ENCODE peak calls at places on chromosomes 13 and 19, in nine cellular contexts. C is NAMALWA; M is ecto neural progenitor cell; L is anterior cingulate cortex; N is amygdala; K is RPMI8226; T is cardiac septum; U is stimulated activated CD4-positive, alpha-beta T cell treated with anti-CD3 and anti-CD28 coated beads, Interleukin-12 subunit alpha, Interleukin-12 subunit beta, amount 100 ng/mL, for 48 hours; J is NCI-H82. A is an unnamed sample.

GRCh38 chr19:10634430-10634829 is 9.1 kb downstream of the SLC44A2 start:
- DNase-seq in U (no peak), M (no peak), L (no peak), T (no peak), C (no peak), J (no peak), N (no peak), K (no peak), A (no peak)

GRCh38 chr19:13959962-13960862 is 7.9 kb downstream of the DCAF15 start:
- DNase-seq in M (no peak), K (no peak), N (no peak), U (no peak), L (no peak), C (no peak), T (no peak), J (peak), A (no peak)

GRCh38 chr13:95516492-95516891 is 36.0 kb upstream of the CLDN10 start:
- DNase-seq in T (no peak), L (no peak), K (no peak), N (no peak), C (no peak), M (no peak), U (no peak), J (no peak), A (no peak)

GRCh38 chr19:6697291-6697690 is 23.2 kb downstream of the C3 start:
- DNase-seq in T (no peak), L (no peak), C (no peak), M (no peak), J (no peak), N (no peak), K (peak), U (no peak), A (no peak)

GRCh38 chr13:33931397-33931987 is 113.5 kb downstream of the RFC3 start:
- DNase-seq in U (peak), N (no peak), L (peak), C (peak), M (no peak), J (peak), T (no peak), K (peak), A (no peak)

GRCh38 chr13:28470286-28470685 is 24.6 kb downstream of the FLT1 start:
- DNase-seq in U (no peak), J (no peak), N (no peak), M (no peak), K (no peak), L (no peak), T (no peak), C (no peak), A (no peak)

GRCh38 chr19:46288896-46289588 is 7.8 kb upstream of the HIF3A start:
- DNase-seq in K (no peak), C (no peak), L (no peak), U (no peak), N (no peak), J (peak), M (no peak), T (no peak), A (no peak)

GRCh38 chr19:43028866-43029265 is 2.6 kb upstream of the PSG11 start:
- DNase-seq in K (no peak), U (no peak), C (no peak), J (no peak), T (no peak), L (no peak), M (no peak), N (no peak), A (no peak)

GRCh38 chr19:52492201-52492960 is 35.1 kb upstream of the ZNF808 start:
- DNase-seq in J (peak), U (no peak), N (no peak), C (no peak), L (no peak), K (peak), T (no peak), M (peak), A (no peak)

GRCh38 chr13:45055902-45056648 is 64.2 kb upstream of the GTF2F2 start:
- DNase-seq in C (no peak), K (peak), L (peak), N (peak), J (peak), T (no peak), U (peak), M (no peak), A (no peak)

GRCh38 chr13:43244482-43244881 is 221.1 kb downstream of the DNAJC15 start:
- DNase-seq in J (no peak), L (no peak), U (no peak), C (no peak), M (no peak), K (no peak), N (no peak), T (no peak), A (no peak)

GRCh38 chr19:4161415-4162077 is 8.1 kb downstream of the CREB3L3 start:
- DNase-seq in U (no peak), M (no peak), N (no peak), J (no peak), C (no peak), T (no peak), K (no peak), L (no peak), A (no peak)

GRCh38 chr13:46535822-46536221 is 17.1 kb upstream of the LRCH1 start:
- DNase-seq in K (no peak), U (no peak), L (no peak), M (no peak), C (no peak), N (no peak), J (no peak), T (no peak), A (no peak)

GRCh38 chr13:28568286-28568685 is 73.4 kb upstream of the FLT1 start:
- DNase-seq in C (peak), N (no peak), L (peak), U (no peak), J (peak), M (no peak), K (peak), T (peak), A (no peak)

GRCh38 chr13:42836930-42837329 is 55.5 kb downstream of the FAM216B start:
- DNase-seq in J (peak), N (no peak), U (no peak), L (no peak), T (no peak), C (no peak), K (no peak), M (no peak), A (no peak)

GRCh38 chr13:31199527-31199848 is 287 bp upstream of the B3GLCT start:
- DNase-seq in N (no peak), K (no peak), L (no peak), M (no peak), U (no peak), C (no peak), T (no peak), J (no peak), A (no peak)

GRCh38 chr19:1177322-1178114 is 3.5 kb upstream of the SBNO2 start:
- DNase-seq in T (no peak), N (no peak), C (no peak), M (no peak), L (no peak), K (no peak), U (no peak), J (no peak), A (no peak)

GRCh38 chr13:35460061-35460460 is 16.4 kb downstream of the MAB21L1 start:
- DNase-seq in U (no peak), C (no peak), J (no peak), K (no peak), N (no peak), L (no peak), T (no peak), M (no peak), A (no peak)

GRCh38 chr19:17448190-17448967 is at the start of gene TMEM221:
- DNase-seq in C (peak), L (no peak), N (no peak), K (peak), U (peak), M (peak), J (peak), T (no peak), A (peak)

GRCh38 chr13:75347925-75348324 is 134.0 kb downstream of the TBC1D4 start:
- DNase-seq in L (no peak), J (no peak), T (no peak), N (no peak), K (no peak), M (no peak), C (no peak), U (no peak), A (no peak)

GRCh38 chr19:33311326-33311682 is 9.0 kb upstream of the CEBPA start:
- DNase-seq in J (peak), L (no peak), M (no peak), K (peak), C (no peak), N (no peak), T (no peak), U (no peak), A (no peak)

GRCh38 chr19:14502334-14503092 is 6.6 kb upstream of the GIPC1 start:
- DNase-seq in M (no peak), T (no peak), L (no peak), U (no peak), J (no peak), N (no peak), C (no peak), K (no peak), A (no peak)

GRCh38 chr13:48533986-48534600 is 1.2 kb upstream of the RCBTB2 start:
- DNase-seq in T (no peak), M (no peak), L (no peak), N (no peak), C (peak), J (peak), K (no peak), U (no peak), A (no peak)

GRCh38 chr13:31913459-31913858 is 118.1 kb upstream of the FRY start:
- DNase-seq in K (no peak), N (no peak), J (peak), M (no peak), U (no peak), T (no peak), C (no peak), L (no peak), A (no peak)

GRCh38 chr19:40682431-40682964 is 8.0 kb downstream of the NUMBL start:
- DNase-seq in K (no peak), J (no peak), C (no peak), L (no peak), T (no peak), N (no peak), M (peak), U (no peak), A (no peak)

GRCh38 chr13:50352720-50353491 is 337.7 kb downstream of the KCNRG start:
- DNase-seq in L (no peak), M (no peak), K (no peak), U (no peak), C (no peak), J (peak), T (no peak), N (no peak), A (no peak)

GRCh38 chr13:93286047-93286446 is 59.4 kb downstream of the GPC6 start:
- DNase-seq in J (peak), M (no peak), K (no peak), C (no peak), N (no peak), U (no peak), L (no peak), T (no peak), A (no peak)

GRCh38 chr19:42529248-42529764 is 1.0 kb upstream of the CEACAM1 start:
- DNase-seq in N (no peak), J (peak), M (peak), K (peak), L (peak), T (peak), U (peak), C (peak), A (peak)

GRCh38 chr13:45996631-45997030 is 55.9 kb downstream of the ZC3H13 start:
- DNase-seq in T (no peak), L (no peak), M (no peak), K (no peak), N (no peak), U (no peak), J (no peak), C (no peak), A (no peak)